ENCODE peak calls at places on chromosomes 6 and 20, in nine cellular contexts. J, P, E, U, R, N, M, Z and C are unnamed samples. For H3K4me1 and H3K9me3, the result is how much of the 10 kb centered on the place peaks cover.

GRCh38 chr6:31769684-31770371 is 7.3 kb downstream of the VWA7 start:
- DNase-seq in U (peak), M (peak), E (peak), P (no peak), Z (peak), R (peak), J (peak), N (peak), C (peak)

GRCh38 chr20:37386505-37387201 is 40.7 kb downstream of the SRC start:
- DNase-seq in R (no peak), Z (no peak), E (no peak), P (no peak), J (peak), U (no peak), M (no peak), N (no peak), C (peak)

GRCh38 chr6:82022614-82023102 is 224.9 kb downstream of the IBTK start:
- DNase-seq in U (no peak), M (no peak), J (no peak), Z (no peak), R (peak), N (no peak), P (peak), E (peak), C (no peak)

GRCh38 chr6:82015526-82015925 is 232.0 kb downstream of the IBTK start:
- DNase-seq in N (no peak), P (no peak), E (no peak), R (no peak), J (no peak), U (no peak), M (no peak), Z (no peak), C (peak)

GRCh38 chr20:62637521-62638054 is 4.7 kb upstream of the SLCO4A1 start:
- DNase-seq in U (no peak), M (no peak), J (no peak), Z (no peak), N (no peak), P (no peak), E (no peak), R (peak), C (no peak)

GRCh38 chr6:157090736-157091135 is 232.6 kb downstream of the TMEM242 start:
- DNase-seq in N (no peak), J (no peak), P (no peak), Z (no peak), M (no peak), R (no peak), U (no peak), E (no peak), C (no peak)

GRCh38 chr6:67986694-67987232 is 648.3 kb upstream of the ADGRB3 start:
- DNase-seq in R (no peak), N (no peak), J (no peak), E (no peak), P (no peak), M (no peak), U (no peak), Z (no peak), C (no peak)

GRCh38 chr20:23305098-23305497 is 45.5 kb upstream of the NXT1 start:
- DNase-seq in J (no peak), U (peak), Z (no peak), E (no peak), R (peak), N (no peak), P (peak), M (no peak), C (no peak)

GRCh38 chr6:99424761-99425646 is at the start of gene PNISR:
- DNase-seq in Z (peak), U (peak), N (peak), R (peak), E (peak), J (peak), M (peak), P (peak), C (peak)

GRCh38 chr6:95091823-95092436 is 485.4 kb upstream of the MANEA start:
- DNase-seq in J (no peak), E (peak), Z (peak), M (no peak), R (peak), P (peak), U (no peak), N (no peak), C (no peak)

GRCh38 chr6:140817176-140817575 is 1315.5 kb upstream of the GJE1 start:
- DNase-seq in U (no peak), Z (no peak), J (no peak), M (no peak), N (no peak), R (no peak), E (no peak), P (peak), C (no peak)

GRCh38 chr6:118588626-118589025 is 40.5 kb downstream of the PLN start:
- DNase-seq in M (no peak), U (no peak), Z (no peak), N (no peak), R (no peak), P (peak), J (no peak), E (peak), C (no peak)

GRCh38 chr6:73792738-73793137 is 96.7 kb downstream of the CD109 start:
- DNase-seq in R (no peak), U (no peak), Z (no peak), E (no peak), N (no peak), M (no peak), P (no peak), J (no peak), C (no peak)

GRCh38 chr20:9235518-9235917 is 166.6 kb downstream of the PLCB4 start:
- DNase-seq in P (peak), Z (no peak), N (no peak), U (no peak), J (no peak), R (no peak), E (peak), M (no peak), C (no peak)

GRCh38 chr20:675453-676314 is at the start of gene SCRT2:
- DNase-seq in Z (no peak), J (peak), N (peak), P (peak), R (peak), U (peak), M (peak), E (peak), C (peak)

GRCh38 chr20:59703046-59703445 is 98.7 kb downstream of the PHACTR3 start:
- DNase-seq in Z (no peak), M (no peak), E (no peak), R (no peak), U (no peak), N (no peak), J (no peak), P (no peak), C (no peak)

GRCh38 chr6:159451051-159451450 is 242.0 kb downstream of the SOD2 start:
- DNase-seq in Z (no peak), P (peak), M (no peak), J (no peak), N (no peak), E (peak), R (peak), U (no peak), C (no peak)

GRCh38 chr6:125872259-125872921 is 81.6 kb downstream of the NCOA7 start:
- DNase-seq in U (no peak), E (peak), Z (no peak), P (peak), N (no peak), R (peak), M (no peak), J (no peak), C (no peak)

GRCh38 chr6:113936093-113936934 is 34.6 kb downstream of the HDAC2 start:
- DNase-seq in P (peak), Z (peak), U (no peak), R (peak), E (peak), M (no peak), J (no peak), N (no peak), C (no peak)

GRCh38 chr6:108176281-108177089 is 10.7 kb downstream of the NR2E1 start:
- DNase-seq in E (no peak), R (no peak), J (no peak), Z (no peak), P (no peak), N (no peak), U (no peak), M (no peak), C (peak)

GRCh38 chr20:10789386-10789785 is 115.6 kb upstream of the JAG1 start:
- DNase-seq in M (no peak), E (no peak), P (no peak), Z (no peak), J (no peak), U (no peak), N (no peak), R (no peak), C (no peak)

GRCh38 chr6:4939241-4939640 is 64.6 kb downstream of the RPP40 start:
- DNase-seq in Z (no peak), U (no peak), E (no peak), M (no peak), J (no peak), P (no peak), N (no peak), R (no peak), C (no peak)

GRCh38 chr6:147106759-147107401 is 97.3 kb upstream of the STXBP5 start:
- DNase-seq in U (no peak), N (no peak), Z (no peak), J (no peak), R (no peak), M (no peak), P (peak), E (peak), C (no peak)

GRCh38 chr20:57593134-57593886 is 26.9 kb downstream of the ZBP1 start:
- DNase-seq in J (no peak), N (no peak), P (no peak), E (no peak), M (no peak), R (no peak), Z (peak), U (no peak), C (no peak)

GRCh38 chr20:63370623-63371176 is 9.6 kb upstream of the CHRNA4 start:
- DNase-seq in P (no peak), E (no peak), M (no peak), R (no peak), U (no peak), N (no peak), Z (no peak), J (no peak), C (peak)

GRCh38 chr20:44693625-44694024 is 21.5 kb upstream of the CCN5 start:
- DNase-seq in J (no peak), U (no peak), R (no peak), Z (no peak), M (no peak), E (no peak), N (no peak), P (no peak), C (no peak)

GRCh38 chr20:36758276-36758675 is 12.4 kb upstream of the NDRG3 start:
- DNase-seq in R (no peak), J (no peak), M (no peak), E (no peak), P (no peak), U (no peak), N (no peak), Z (no peak), C (no peak)

GRCh38 chr6:143397229-143398222 is 53.0 kb downstream of the ADAT2 start:
- DNase-seq in Z (no peak), R (no peak), U (peak), E (peak), J (peak), N (no peak), M (no peak), P (peak), C (peak)

GRCh38 chr6:160177220-160177619 is 55.6 kb downstream of the SLC22A1 start:
- DNase-seq in Z (no peak), R (no peak), N (no peak), J (no peak), U (no peak), P (no peak), M (no peak), E (no peak), C (no peak)

GRCh38 chr20:33791959-33792597 is 19.1 kb upstream of the CHMP4B start:
- DNase-seq in Z (peak), M (peak), J (peak), U (no peak), N (peak), E (peak), R (peak), P (peak), C (peak)

GRCh38 chr6:38012573-38012972 is 193.0 kb downstream of the ZFAND3 start:
- DNase-seq in M (no peak), Z (peak), U (no peak), E (peak), P (peak), N (no peak), R (peak), J (no peak), C (no peak)

GRCh38 chr6:88374556-88374955 is 208.4 kb upstream of the CNR1 start:
- DNase-seq in J (no peak), N (no peak), P (no peak), E (no peak), Z (no peak), M (no peak), U (no peak), R (no peak), C (no peak)

GRCh38 chr20:37868998-37869861 is 33.7 kb upstream of the VSTM2L start:
- DNase-seq in J (no peak), P (no peak), U (no peak), E (no peak), N (no peak), R (peak), M (no peak), Z (no peak), C (no peak)

GRCh38 chr6:39240155-39240757 is 11.0 kb upstream of the KCNK5 start:
- DNase-seq in Z (no peak), J (no peak), M (no peak), E (no peak), N (no peak), R (no peak), U (no peak), P (no peak), C (no peak)
- H3K4me1 ChIP-seq in Z (under half), J (under half), M (under half), E (under half), N (under half), R (under half), U (under half), P (under half), C (under half)

DNA sequence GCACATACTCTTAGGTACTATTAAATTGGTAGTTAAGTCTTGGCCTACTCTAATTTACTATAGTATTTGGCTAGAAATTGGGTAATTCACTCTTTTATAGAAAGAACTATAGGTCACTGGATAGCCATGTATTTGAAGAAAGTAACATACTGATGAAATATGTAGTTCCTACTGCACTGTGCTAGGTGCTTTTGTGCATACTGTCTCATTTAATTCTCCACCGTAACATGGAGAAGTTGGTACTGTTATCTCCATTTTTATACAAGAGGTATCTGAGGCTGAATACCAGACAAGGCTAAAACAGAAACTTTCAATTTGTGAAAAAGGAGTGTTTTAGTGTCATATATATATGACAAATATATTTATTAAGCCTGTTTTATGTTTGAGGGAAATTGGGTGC is 29.8 kb downstream of the AFDN start:
- DNase-seq in E (no peak), Z (no peak), U (no peak), P (no peak), M (no peak), N (no peak), R (no peak), J (no peak), C (no peak)
- H3K9me3 ChIP-seq in E (under half), Z (under half), U (under half), P (under half), M (under half), N (under half), R (under half), J (under half), C (under half)

DNA sequence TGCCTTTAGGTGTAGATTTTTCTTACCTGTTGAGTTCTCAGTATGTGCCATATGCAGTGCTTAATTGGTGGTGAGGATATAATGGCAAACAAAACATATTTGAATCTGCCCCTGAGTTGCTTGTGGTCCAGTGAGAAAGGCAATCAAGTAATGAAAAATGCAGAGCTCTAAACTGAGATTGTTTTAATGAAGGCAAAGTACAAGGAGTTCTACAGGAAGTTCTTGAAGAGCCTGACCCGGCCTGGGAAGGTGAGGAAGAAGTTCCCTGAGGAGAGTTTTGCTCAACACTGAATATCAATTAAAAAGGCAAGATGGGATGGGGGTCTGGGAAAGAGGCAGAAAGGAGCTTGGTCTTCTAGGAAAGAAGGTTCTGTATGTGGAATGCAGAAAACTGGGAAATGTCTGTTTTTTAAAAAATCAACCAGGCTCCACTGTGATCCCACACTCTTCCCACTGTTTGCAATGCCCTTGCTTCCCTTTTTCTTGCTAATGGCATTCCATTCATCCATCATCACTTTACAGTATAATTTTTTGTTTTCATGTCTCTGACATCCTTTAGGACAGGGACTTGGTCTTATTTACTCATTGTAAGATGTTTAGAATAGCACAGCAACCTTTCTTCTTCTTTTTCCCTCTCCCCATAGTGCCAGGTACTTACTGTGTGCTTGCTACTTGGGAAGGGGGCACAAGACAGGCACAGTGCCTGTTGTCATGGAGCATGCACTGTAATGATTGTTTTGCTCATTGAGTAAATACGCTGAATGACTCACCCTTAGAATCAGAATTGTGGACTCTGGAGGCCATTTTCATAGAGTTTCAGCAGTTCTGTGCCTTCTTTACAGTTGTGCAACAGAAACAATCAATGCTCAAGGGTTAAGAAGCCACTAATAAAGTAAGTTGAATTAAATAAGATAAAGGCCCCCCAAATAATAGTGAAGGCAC is 64.3 kb downstream of the ANKS1A start:
- DNase-seq in N (no peak), E (peak), U (no peak), P (peak), R (peak), M (no peak), Z (no peak), J (no peak), C (no peak)
- H3K4me1 ChIP-seq in N (half or more), E (under half), U (under half), P (under half), R (under half), M (under half), Z (under half), J (under half), C (under half)

DNA sequence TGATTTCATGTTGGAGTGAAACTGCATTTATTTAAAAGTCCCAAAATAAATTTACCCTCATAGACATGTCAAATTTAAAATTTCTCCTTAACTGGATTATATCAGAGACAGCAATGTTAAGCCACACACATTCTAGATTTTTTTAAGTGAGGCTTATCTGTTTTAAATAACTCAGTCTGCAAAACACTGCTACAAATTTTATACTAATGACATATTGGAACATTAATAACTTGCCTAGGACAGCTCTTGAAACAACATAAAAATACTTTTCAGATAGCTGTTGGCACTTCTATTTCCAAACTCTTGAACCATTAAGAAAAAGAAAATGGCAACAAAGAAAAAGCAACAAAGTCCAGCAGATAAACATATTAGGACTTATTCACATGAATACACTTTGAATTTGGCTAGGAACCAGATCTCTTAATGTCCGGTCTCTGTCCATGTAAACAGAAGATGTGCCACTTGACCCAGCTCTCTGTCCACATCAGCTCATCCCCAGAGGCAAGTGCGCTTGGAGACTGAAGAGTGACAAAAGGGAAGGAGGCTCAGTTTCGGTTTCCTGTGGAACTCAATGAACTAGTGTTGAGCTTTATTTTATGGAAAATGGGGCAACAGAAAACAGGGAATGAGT is 219.3 kb upstream of the THBS2 start:
- DNase-seq in N (no peak), P (no peak), E (no peak), Z (no peak), J (no peak), R (no peak), U (no peak), M (no peak), C (no peak)
- H3K9me3 ChIP-seq in N (under half), P (under half), E (under half), Z (under half), J (under half), R (under half), U (under half), M (under half), C (under half)

DNA sequence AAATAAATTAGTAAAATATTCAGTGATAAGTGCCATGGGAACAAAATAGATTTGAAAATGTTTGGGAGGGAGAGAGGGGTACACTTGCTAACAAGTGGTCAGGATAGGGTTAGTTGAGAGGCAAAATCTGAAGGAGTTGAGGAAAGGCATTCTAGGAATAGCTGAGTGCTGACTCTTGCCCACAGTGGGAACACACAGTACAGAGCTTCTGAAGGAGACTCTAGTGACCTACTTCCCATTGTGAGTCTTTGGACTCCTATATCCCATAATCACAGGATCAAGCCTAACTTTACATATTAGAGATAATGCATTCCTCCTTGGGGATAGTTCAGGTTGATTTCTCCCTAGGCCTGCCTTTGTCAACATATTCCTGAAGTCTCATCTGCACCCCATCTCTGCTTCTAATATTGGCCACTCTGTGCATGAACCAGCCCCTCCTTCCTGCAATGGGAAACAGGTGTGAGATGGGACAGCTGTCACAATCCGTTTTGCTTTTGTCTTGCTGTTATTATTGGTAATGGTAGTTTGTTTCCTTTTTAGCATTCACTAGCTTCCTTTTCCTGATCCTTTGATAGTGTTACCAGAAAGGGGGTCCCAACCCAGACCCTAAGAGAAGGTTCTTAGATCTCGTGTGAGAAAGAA is 2.6 kb upstream of the TRIM38 start:
- DNase-seq in Z (peak), M (no peak), U (no peak), R (no peak), E (peak), N (no peak), J (no peak), P (peak), C (no peak)
- H3K4me1 ChIP-seq in Z (under half), M (half or more), U (under half), R (under half), E (under half), N (under half), J (under half), P (under half), C (under half)